ENCODE peak calls at places on chromosomes 11 and 22, in nine cellular contexts. U is heart left ventricle, B is body of pancreas, Z is adrenal gland, I is tibial nerve, X is breast epithelium, H is Peyer's patch, P is right lobe of liver, J is spleen. G is an unnamed sample.

GRCh38 chr22:19180740-19181410 is 2.3 kb upstream of the SLC25A1 start:
- DNase-seq in U (no peak), B (no peak), Z (no peak), I (no peak), X (no peak), H (no peak), P (no peak), J (no peak), G (no peak)

GRCh38 chr22:27461470-27461869 is 340.1 kb downstream of the MN1 start:
- DNase-seq in U (no peak), B (no peak), Z (no peak), I (no peak), X (no peak), H (no peak), P (no peak), J (no peak), G (no peak)

GRCh38 chr22:44951510-44951816 is 58.3 kb downstream of the PHF21B start:
- DNase-seq in U (no peak), B (no peak), Z (no peak), I (no peak), X (no peak), H (no peak), P (no peak), J (no peak), G (no peak)

GRCh38 chr22:27377901-27378300 is 423.7 kb downstream of the MN1 start:
- DNase-seq in U (no peak), B (peak; percentile 97), Z (peak; percentile 43), I (no peak), X (no peak), H (no peak), P (peak; percentile 62), J (no peak), G (peak; percentile 23)

GRCh38 chr11:77073328-77074001 is 6.7 kb downstream of the CAPN5 start:
- DNase-seq in U (peak; percentile 90), B (peak; percentile 73), Z (peak; percentile 96), I (peak; percentile 85), X (peak; percentile 65), H (peak; percentile 90), P (peak; percentile 58), J (peak; percentile 78), G (peak; percentile 34)

GRCh38 chr11:73185680-73186293 is 32.3 kb upstream of the P2RY2 start:
- DNase-seq in U (no peak), B (no peak), Z (no peak), I (no peak), X (no peak), H (no peak), P (no peak), J (no peak), G (peak; percentile 87)

GRCh38 chr11:76030973-76031590 is 175.2 kb downstream of the WNT11 start:
- DNase-seq in U (no peak), B (no peak), Z (no peak), I (no peak), X (no peak), H (no peak), P (no peak), J (no peak), G (peak; percentile 53)

GRCh38 chr11:69123593-69124545 is 31.9 kb upstream of the SMIM38 start:
- DNase-seq in U (no peak), B (no peak), Z (no peak), I (no peak), X (no peak), H (peak; percentile 42), P (no peak), J (peak; percentile 35), G (no peak)

GRCh38 chr22:33796494-33796893 is 123.8 kb downstream of the LARGE1 start:
- DNase-seq in U (no peak), B (no peak), Z (no peak), I (no peak), X (no peak), H (no peak), P (no peak), J (no peak), G (no peak)

GRCh38 chr11:12329169-12329568 is 48.2 kb upstream of the PARVA start:
- DNase-seq in U (no peak), B (no peak), Z (no peak), I (no peak), X (no peak), H (no peak), P (no peak), J (no peak), G (no peak)

GRCh38 chr11:115924744-115925567 is 420.7 kb upstream of the CADM1 start:
- DNase-seq in U (no peak), B (no peak), Z (no peak), I (no peak), X (no peak), H (no peak), P (no peak), J (no peak), G (no peak)

GRCh38 chr11:102760355-102761035 is 19.9 kb downstream of the MMP10 start:
- DNase-seq in U (no peak), B (no peak), Z (no peak), I (no peak), X (no peak), H (no peak), P (no peak), J (no peak), G (peak; percentile 60)

GRCh38 chr11:66015094-66015881 is 3.5 kb downstream of the CST6 start:
- DNase-seq in U (peak; percentile 55), B (no peak), Z (no peak), I (no peak), X (no peak), H (no peak), P (no peak), J (no peak), G (no peak)

GRCh38 chr11:122746611-122747305 is 91.2 kb downstream of the UBASH3B start:
- DNase-seq in U (no peak), B (no peak), Z (no peak), I (no peak), X (no peak), H (no peak), P (no peak), J (no peak), G (no peak)
- H3K4me3 ChIP-seq in U (no peak overlapping the region), B (no peak overlapping the region), Z (no peak overlapping the region), I (no peak overlapping the region), X (no peak overlapping the region), H (no peak overlapping the region), P (no peak overlapping the region), J (no peak overlapping the region), G (no peak overlapping the region)

GRCh38 chr11:833114-833791 is 501 bp downstream of the CD151 start:
- DNase-seq in U (peak; percentile 86), B (peak; percentile 74), Z (peak; percentile 60), I (no peak), X (no peak), H (peak; percentile 87), P (no peak), J (peak; percentile 89), G (peak; percentile 72)
- TF ChIP-seq POLR2A in U (peak; percentile 45), B (peak; percentile 73), Z (no peak), I (peak; percentile 28), X (no peak), H (peak; percentile 56), P (peak; percentile 54), J (no peak), G (no peak)

GRCh38 chr11:57306941-57307598 is 17.7 kb downstream of the TNKS1BP1 start:
- DNase-seq in U (no peak), B (no peak), Z (no peak), I (no peak), X (no peak), H (peak; percentile 41), P (no peak), J (no peak), G (no peak)

GRCh38 chr11:57309106-57310059 is 15.4 kb downstream of the TNKS1BP1 start:
- DNase-seq in U (no peak), B (no peak), Z (no peak), I (no peak), X (no peak), H (peak; percentile 43), P (peak; percentile 42), J (peak; percentile 66), G (no peak)

GRCh38 chr11:57306156-57306876 is 18.4 kb downstream of the TNKS1BP1 start:
- DNase-seq in U (no peak), B (no peak), Z (no peak), I (no peak), X (no peak), H (no peak), P (peak; percentile 73), J (no peak), G (no peak)

GRCh38 chr11:57308426-57309060 is 16.2 kb downstream of the TNKS1BP1 start:
- DNase-seq in U (no peak), B (no peak), Z (no peak), I (no peak), X (no peak), H (no peak), P (peak; percentile 42), J (peak; percentile 65), G (no peak)

DNA sequence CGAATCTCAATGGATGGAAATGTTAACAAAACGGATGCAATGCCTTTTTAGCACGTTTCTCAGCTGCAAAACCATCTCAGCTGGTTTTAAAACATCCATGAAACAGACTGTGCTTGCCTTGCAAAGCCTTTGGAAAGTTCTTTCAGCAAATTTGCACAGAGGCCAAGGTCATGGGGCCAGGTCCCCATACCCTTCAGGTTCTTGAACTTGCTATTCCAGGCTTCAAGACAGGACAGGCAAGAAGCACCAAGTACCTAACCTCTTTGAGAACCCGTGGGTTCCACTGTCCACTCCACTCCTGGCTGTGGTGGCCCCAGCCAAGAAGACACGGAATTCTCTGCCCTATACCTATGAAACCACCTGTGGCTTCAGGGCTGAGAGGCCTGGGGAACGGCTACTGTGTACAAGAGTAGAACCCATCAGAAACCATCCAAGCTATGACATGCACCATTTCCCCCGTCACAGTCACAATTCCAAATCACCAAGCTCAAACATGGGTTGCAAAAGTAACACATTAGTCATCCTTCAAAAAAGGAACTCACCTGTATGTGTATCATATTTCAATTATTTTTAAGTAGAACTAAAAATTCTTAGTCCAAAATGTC is 17.0 kb downstream of the TNKS1BP1 start:
- DNase-seq in U (no peak), B (no peak), Z (no peak), I (no peak), X (no peak), H (peak; percentile 31), P (no peak), J (no peak), G (no peak)
- H3K4me3 ChIP-seq in U (no peak overlapping the region), B (no peak overlapping the region), Z (no peak overlapping the region), I (no peak overlapping the region), X (no peak overlapping the region), H (no peak overlapping the region), P (peak overlapping the region; percentile 29), J (no peak overlapping the region), G (no peak overlapping the region)

GRCh38 chr22:21015051-21016006 is at the start of gene P2RX6:
- DNase-seq in U (no peak), B (no peak), Z (peak; percentile 37), I (no peak), X (no peak), H (no peak), P (peak; percentile 42), J (peak; percentile 61), G (peak; percentile 82)
- TF ChIP-seq POLR2A in U (no peak), B (no peak), Z (no peak), I (no peak), X (no peak), H (no peak), P (no peak), J (no peak), G (no peak)

GRCh38 chr11:15967966-15968365 is 388.4 kb downstream of the SOX6 start:
- DNase-seq in U (no peak), B (no peak), Z (no peak), I (no peak), X (no peak), H (no peak), P (no peak), J (no peak), G (peak; percentile 15)
- H3K4me3 ChIP-seq in U (no peak overlapping the region), B (no peak overlapping the region), Z (no peak overlapping the region), I (no peak overlapping the region), X (no peak overlapping the region), H (no peak overlapping the region), P (no peak overlapping the region), J (no peak overlapping the region), G (no peak overlapping the region)

G was measured in NB4.